ENCODE peak calls at places on chromosomes 3 and 15, in eight cellular contexts. Z is NCI-H1105; H is adrenal gland; Q is activated CD8-positive, alpha-beta memory T cell treated with anti-CD3 and anti-CD28 coated beads, Interleukin-2, amount 50 U/mL, for 4 hours; E is left kidney; B is GM06990; M is cardiac muscle cell; C is hippocampal formation. A is an unnamed sample.

GRCh38 chr15:48507416-48508065 is 138.0 kb downstream of the FBN1 start:
- DNase-seq in Z (no peak), H (peak; percentile 57), Q (no peak), E (peak; percentile 71), B (no peak), M (peak; percentile 59), C (peak; percentile 42), A (no peak)

GRCh38 chr15:66850078-66850991 is 148.3 kb downstream of the SMAD6 start:
- DNase-seq in Z (no peak), H (peak; percentile 52), Q (no peak), E (peak; percentile 27), B (no peak), M (peak; percentile 96), C (no peak), A (no peak)

GRCh38 chr3:52507359-52507758 is 12.2 kb downstream of the STAB1 start:
- DNase-seq in Z (no peak), H (no peak), Q (no peak), E (no peak), B (no peak), M (no peak), C (no peak), A (no peak)

GRCh38 chr15:45980376-45980775 is 345.5 kb downstream of the SQOR start:
- DNase-seq in Z (no peak), H (no peak), Q (no peak), E (no peak), B (no peak), M (no peak), C (no peak), A (no peak)

GRCh38 chr3:190225186-190225692 is 97.0 kb downstream of the CLDN1 start:
- DNase-seq in Z (peak; percentile 31), H (no peak), Q (no peak), E (peak; percentile 15), B (no peak), M (peak; percentile 41), C (peak; percentile 27), A (no peak)

GRCh38 chr15:49468440-49468839 is 45.4 kb downstream of the FGF7 start:
- DNase-seq in Z (no peak), H (no peak), Q (no peak), E (no peak), B (no peak), M (no peak), C (no peak), A (no peak)

GRCh38 chr3:160677459-160677901 is 520 bp downstream of the ARL14 start:
- DNase-seq in Z (no peak), H (no peak), Q (no peak), E (peak; percentile 55), B (no peak), M (no peak), C (no peak), A (no peak)

GRCh38 chr3:88113311-88114162 is 36.2 kb upstream of the C3orf38 start:
- DNase-seq in Z (peak; percentile 6), H (peak; percentile 78), Q (peak; percentile 56), E (peak; percentile 90), B (no peak), M (peak; percentile 82), C (peak; percentile 61), A (peak; percentile 22)

GRCh38 chr15:39265261-39265660 is 315.6 kb upstream of the THBS1 start:
- DNase-seq in Z (no peak), H (no peak), Q (no peak), E (no peak), B (no peak), M (no peak), C (no peak), A (no peak)

GRCh38 chr15:89822611-89822950 is 7.9 kb upstream of the ANPEP start:
- DNase-seq in Z (no peak), H (no peak), Q (no peak), E (no peak), B (no peak), M (no peak), C (no peak), A (no peak)

GRCh38 chr15:68421798-68422402 is 10.1 kb downstream of the ITGA11 start:
- DNase-seq in Z (no peak), H (peak; percentile 36), Q (no peak), E (no peak), B (no peak), M (no peak), C (no peak), A (no peak)

GRCh38 chr3:30233924-30234666 is 372.3 kb upstream of the TGFBR2 start:
- DNase-seq in Z (no peak), H (no peak), Q (no peak), E (no peak), B (no peak), M (no peak), C (no peak), A (no peak)